ENCODE peak calls at places on chromosomes 7 and 10, in five cellular contexts. One of them, this sample, is unnamed.

GRCh38 chr10:131207584-131208532 is 103.7 kb downstream of the TCERG1L start:
- DNase-seq in AG04450: no peak
- DNase-seq in HCT116: no peak
- DNase-seq in pancreas: no peak
- DNase-seq in kidney: peak; percentile 43
- DNase-seq in this sample: no peak

GRCh38 chr10:43128958-43129706 is 9.1 kb upstream of the CSGALNACT2 start:
- DNase-seq in AG04450: peak; percentile 91
- DNase-seq in HCT116: peak; percentile 23
- DNase-seq in pancreas: no peak
- DNase-seq in kidney: no peak
- DNase-seq in this sample: peak; percentile 95

GRCh38 chr7:77415822-77416620 is at the start of gene GSAP:
- DNase-seq in kidney: peak; percentile 88
- DNase-seq in AG04450: no peak
- DNase-seq in HCT116: no peak
- DNase-seq in pancreas: peak; percentile 80
- DNase-seq in this sample: no peak

GRCh38 chr10:104456817-104457657 is 103.4 kb downstream of the CFAP58 start:
- DNase-seq in AG04450: no peak
- DNase-seq in kidney: no peak
- DNase-seq in HCT116: no peak
- DNase-seq in pancreas: no peak
- DNase-seq in this sample: no peak

GRCh38 chr10:48511855-48512191 is 93.0 kb downstream of the ARHGAP22 start:
- DNase-seq in HCT116: no peak
- DNase-seq in kidney: no peak
- DNase-seq in pancreas: no peak
- DNase-seq in AG04450: no peak
- DNase-seq in this sample: no peak

GRCh38 chr10:79407811-79408795 is 37.3 kb downstream of the ZCCHC24 start:
- DNase-seq in pancreas: peak; percentile 26
- DNase-seq in HCT116: no peak
- DNase-seq in AG04450: peak; percentile 43
- DNase-seq in kidney: peak; percentile 69
- DNase-seq in this sample: peak; percentile 69

GRCh38 chr10:62087341-62087740 is 181.3 kb downstream of the RTKN2 start:
- DNase-seq in AG04450: no peak
- DNase-seq in kidney: no peak
- DNase-seq in pancreas: no peak
- DNase-seq in HCT116: no peak
- DNase-seq in this sample: no peak

GRCh38 chr7:20561908-20562307 is 53.6 kb upstream of the ABCB5 start:
- DNase-seq in pancreas: no peak
- DNase-seq in AG04450: no peak
- DNase-seq in kidney: no peak
- DNase-seq in HCT116: no peak
- DNase-seq in this sample: no peak

GRCh38 chr10:93573051-93573909 is 6.8 kb downstream of the FFAR4 start:
- DNase-seq in AG04450: no peak
- DNase-seq in HCT116: no peak
- DNase-seq in kidney: no peak
- DNase-seq in pancreas: no peak
- DNase-seq in this sample: no peak

GRCh38 chr7:26454180-26454579 is 162.5 kb downstream of the SNX10 start:
- DNase-seq in AG04450: no peak
- DNase-seq in kidney: no peak
- DNase-seq in HCT116: no peak
- DNase-seq in pancreas: no peak
- DNase-seq in this sample: no peak

GRCh38 chr7:19928247-19928646 is 154.8 kb upstream of the TMEM196 start:
- DNase-seq in kidney: no peak
- DNase-seq in HCT116: no peak
- DNase-seq in pancreas: no peak
- DNase-seq in AG04450: no peak
- DNase-seq in this sample: no peak

GRCh38 chr7:91288208-91288824 is 24.1 kb downstream of the FZD1 start:
- DNase-seq in pancreas: peak; percentile 27
- DNase-seq in AG04450: no peak
- DNase-seq in HCT116: peak; percentile 27
- DNase-seq in kidney: no peak
- DNase-seq in this sample: no peak

GRCh38 chr10:96345250-96345649 is 13.6 kb downstream of the OPALIN start:
- DNase-seq in pancreas: no peak
- DNase-seq in HCT116: no peak
- DNase-seq in AG04450: no peak
- DNase-seq in kidney: no peak
- DNase-seq in this sample: no peak

GRCh38 chr10:49241365-49241764 is 53.2 kb upstream of the TMEM273 start:
- DNase-seq in kidney: no peak
- DNase-seq in AG04450: no peak
- DNase-seq in HCT116: no peak
- DNase-seq in pancreas: no peak
- DNase-seq in this sample: no peak

GRCh38 chr10:35639021-35639521 is 3.0 kb downstream of the FZD8 start:
- DNase-seq in kidney: no peak
- DNase-seq in AG04450: no peak
- DNase-seq in HCT116: no peak
- DNase-seq in pancreas: no peak
- DNase-seq in this sample: no peak

GRCh38 chr10:119286516-119286915 is 79.1 kb downstream of the GRK5 start:
- DNase-seq in AG04450: no peak
- DNase-seq in pancreas: no peak
- DNase-seq in kidney: no peak
- DNase-seq in HCT116: no peak
- DNase-seq in this sample: no peak

GRCh38 chr10:100993986-100994708 is 5.5 kb upstream of the LZTS2 start:
- DNase-seq in kidney: no peak
- DNase-seq in AG04450: no peak
- DNase-seq in HCT116: no peak
- DNase-seq in pancreas: no peak
- DNase-seq in this sample: no peak

GRCh38 chr10:84166620-84167288 is 6.8 kb upstream of the GPR15LG start:
- DNase-seq in pancreas: no peak
- DNase-seq in HCT116: no peak
- DNase-seq in kidney: no peak
- DNase-seq in AG04450: no peak
- DNase-seq in this sample: no peak

GRCh38 chr10:133312016-133312768 is 3.5 kb downstream of the ZNF511 start:
- DNase-seq in HCT116: no peak
- DNase-seq in AG04450: no peak
- DNase-seq in pancreas: peak; percentile 22
- DNase-seq in kidney: peak; percentile 70
- DNase-seq in this sample: no peak

GRCh38 chr7:154342971-154343633 is 290.9 kb downstream of the DPP6 start:
- DNase-seq in pancreas: no peak
- DNase-seq in HCT116: no peak
- DNase-seq in kidney: no peak
- DNase-seq in AG04450: no peak
- DNase-seq in this sample: no peak
- TF ChIP-seq CTCF in pancreas: no peak
- TF ChIP-seq CTCF in HCT116: no peak
- TF ChIP-seq CTCF in kidney: no peak
- TF ChIP-seq CTCF in AG04450: no peak
- TF ChIP-seq CTCF in this sample: no peak

GRCh38 chr10:128068398-128069285 is 57.6 kb downstream of the MKI67 start:
- DNase-seq in kidney: peak; percentile 66
- DNase-seq in HCT116: no peak
- DNase-seq in AG04450: no peak
- DNase-seq in pancreas: no peak
- DNase-seq in this sample: no peak

GRCh38 chr10:128070721-128071416 is 55.4 kb downstream of the MKI67 start:
- DNase-seq in pancreas: no peak
- DNase-seq in AG04450: no peak
- DNase-seq in HCT116: no peak
- DNase-seq in kidney: peak; percentile 52
- DNase-seq in this sample: no peak

GRCh38 chr10:128070161-128070560 is 56.1 kb downstream of the MKI67 start:
- DNase-seq in pancreas: no peak
- DNase-seq in HCT116: no peak
- DNase-seq in AG04450: no peak
- DNase-seq in kidney: peak; percentile 61
- DNase-seq in this sample: no peak

GRCh38 chr10:128067691-128068397 is 58.4 kb downstream of the MKI67 start:
- DNase-seq in kidney: peak; percentile 70
- DNase-seq in pancreas: no peak
- DNase-seq in HCT116: no peak
- DNase-seq in AG04450: no peak
- DNase-seq in this sample: no peak

DNA sequence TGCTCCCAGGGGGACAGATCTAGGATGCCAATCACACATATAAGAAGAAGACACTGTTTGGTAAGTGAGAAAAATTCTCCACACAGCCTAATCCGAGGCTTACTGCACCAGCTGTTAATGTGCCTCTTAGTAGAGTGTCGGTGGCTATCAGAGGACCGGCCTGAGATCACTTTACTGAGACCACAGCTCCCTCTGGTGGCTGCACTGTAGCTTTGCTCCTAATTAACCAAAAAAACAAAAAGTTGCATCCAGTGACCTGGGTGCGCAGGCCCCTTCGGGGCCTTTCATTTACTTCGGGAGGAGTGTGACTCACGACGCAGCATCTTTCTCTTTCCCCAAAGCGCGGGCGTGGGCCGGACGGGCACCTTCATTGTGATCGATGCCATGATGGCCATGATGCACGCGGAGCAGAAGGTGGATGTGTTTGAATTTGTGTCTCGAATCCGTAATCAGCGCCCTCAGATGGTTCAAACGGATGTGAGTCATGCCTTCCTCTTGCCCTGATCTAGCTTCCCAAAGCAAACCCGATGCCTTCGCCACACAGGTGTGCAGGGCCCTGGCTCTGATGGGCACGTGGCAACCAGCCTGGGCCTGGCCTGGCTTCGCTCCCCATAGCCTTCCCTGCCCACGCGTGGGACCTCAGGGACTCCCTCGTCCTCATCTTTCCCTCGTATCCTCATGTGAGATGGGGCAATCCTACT is 56.7 kb downstream of the MKI67 start:
- DNase-seq in AG04450: peak; percentile 33
- DNase-seq in HCT116: peak; percentile 57
- DNase-seq in kidney: peak; percentile 87
- DNase-seq in pancreas: peak; percentile 81
- DNase-seq in this sample: peak; percentile 43
- H3K4me3 ChIP-seq in AG04450: no peak overlapping the region
- H3K4me3 ChIP-seq in HCT116: no peak overlapping the region
- H3K4me3 ChIP-seq in kidney: no peak overlapping the region
- H3K4me3 ChIP-seq in pancreas: no peak overlapping the region
- H3K4me3 ChIP-seq in this sample: no peak overlapping the region

GRCh38 chr10:2985729-2986232 is 81.6 kb upstream of the PFKP start:
- DNase-seq in pancreas: peak; percentile 53
- DNase-seq in HCT116: peak; percentile 73
- DNase-seq in kidney: peak; percentile 78
- DNase-seq in AG04450: no peak
- DNase-seq in this sample: no peak
- TF ChIP-seq CTCF in pancreas: no peak
- TF ChIP-seq CTCF in HCT116: no peak
- TF ChIP-seq CTCF in kidney: no peak
- TF ChIP-seq CTCF in AG04450: no peak
- TF ChIP-seq CTCF in this sample: no peak

GRCh38 chr10:128215733-128216132 is 89.5 kb upstream of the MKI67 start:
- DNase-seq in kidney: no peak
- DNase-seq in pancreas: no peak
- DNase-seq in HCT116: no peak
- DNase-seq in AG04450: no peak
- DNase-seq in this sample: no peak
- H3K4me3 ChIP-seq in kidney: no peak overlapping the region
- H3K4me3 ChIP-seq in pancreas: no peak overlapping the region
- H3K4me3 ChIP-seq in HCT116: no peak overlapping the region
- H3K4me3 ChIP-seq in AG04450: no peak overlapping the region
- H3K4me3 ChIP-seq in this sample: no peak overlapping the region

DNA sequence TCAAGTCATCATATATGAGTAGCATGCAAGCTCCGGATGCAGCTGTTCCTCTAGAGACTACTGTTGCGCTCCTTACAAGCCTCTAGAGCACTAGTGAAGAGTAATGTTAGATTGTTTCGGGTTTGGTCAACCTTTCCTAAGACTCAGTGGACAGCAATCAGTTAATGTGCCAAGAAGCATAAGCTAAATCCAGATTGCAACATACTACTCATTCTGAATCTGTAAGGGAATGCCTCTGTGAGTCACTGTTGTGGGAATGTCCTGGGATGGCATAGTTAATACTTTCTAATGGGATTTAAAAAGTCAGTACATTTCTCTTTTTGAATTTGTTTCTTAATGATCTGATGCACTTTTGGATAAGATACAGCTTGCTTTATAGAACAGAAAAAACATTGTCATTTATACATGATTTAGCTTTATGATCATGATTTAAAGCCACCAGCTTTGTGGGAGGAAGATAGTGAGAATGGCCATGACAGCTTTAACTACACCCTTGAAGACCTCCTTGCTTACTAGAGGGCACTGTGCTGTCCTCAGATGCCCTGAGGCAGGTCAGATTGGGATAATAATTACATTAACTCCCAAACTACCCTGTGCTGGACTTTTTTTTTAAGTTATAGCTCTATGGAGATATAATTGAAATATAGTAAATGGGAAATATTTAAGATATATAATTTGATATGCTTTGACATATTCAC is 138.4 kb downstream of the SDK1 start:
- DNase-seq in pancreas: no peak
- DNase-seq in HCT116: no peak
- DNase-seq in kidney: no peak
- DNase-seq in AG04450: peak; percentile 91
- DNase-seq in this sample: peak; percentile 12
- TF ChIP-seq CTCF in pancreas: no peak
- TF ChIP-seq CTCF in HCT116: no peak
- TF ChIP-seq CTCF in kidney: no peak
- TF ChIP-seq CTCF in AG04450: no peak
- TF ChIP-seq CTCF in this sample: no peak

GRCh38 chr7:17679427-17679826 is 260.9 kb downstream of the SNX13 start:
- DNase-seq in HCT116: no peak
- DNase-seq in AG04450: no peak
- DNase-seq in pancreas: no peak
- DNase-seq in kidney: no peak
- DNase-seq in this sample: no peak
- H3K4me3 ChIP-seq in HCT116: no peak overlapping the region
- H3K4me3 ChIP-seq in AG04450: no peak overlapping the region
- H3K4me3 ChIP-seq in pancreas: no peak overlapping the region
- H3K4me3 ChIP-seq in kidney: no peak overlapping the region
- H3K4me3 ChIP-seq in this sample: no peak overlapping the region

This sample was measured in HFF-Myc.